ENCODE peak calls at places on chromosomes 16 and 17, in five cellular contexts. A is stimulated activated CD8-positive, alpha-beta memory T cell treated with anti-CD3 and anti-CD28 coated beads, Interleukin-7, amount 100 ng/mL, for 4 hours; Z is activated T-helper 1 cell treated with anti-CD3 and anti-CD28 coated beads, Interleukin-2, amount 50 U/mL, for 16 hours; R is GM12865; C is stimulated activated CD4-positive, alpha-beta T cell treated with anti-CD3 and anti-CD28 coated beads, Interleukin-2, amount 100 ng/mL, for 48 hours. L is an unnamed sample.

GRCh38 chr16:30927789-30928378 is 4.5 kb downstream of the FBXL19 start:
- DNase-seq in A (no peak), Z (no peak), R (peak), C (no peak), L (peak)

GRCh38 chr17:27402943-27403342 is 53.3 kb upstream of the KSR1 start:
- DNase-seq in A (no peak), Z (no peak), R (no peak), C (no peak), L (no peak)

GRCh38 chr16:31453255-31454204 is 5.8 kb upstream of the ARMC5 start:
- DNase-seq in A (no peak), Z (no peak), R (no peak), C (no peak), L (no peak)

GRCh38 chr17:76268991-76269981 is 4.1 kb downstream of the UBALD2 start:
- DNase-seq in A (no peak), Z (no peak), R (peak), C (no peak), L (no peak)

GRCh38 chr17:10099051-10099571 is 99.3 kb downstream of the GAS7 start:
- DNase-seq in A (no peak), Z (no peak), R (no peak), C (no peak), L (no peak)

GRCh38 chr17:34503804-34504203 is 75.6 kb upstream of the TMEM132E start:
- DNase-seq in A (no peak), Z (no peak), R (peak), C (no peak), L (no peak)

GRCh38 chr17:9108166-9108565 is 86.9 kb downstream of the NTN1 start:
- DNase-seq in A (no peak), Z (no peak), R (no peak), C (no peak), L (no peak)

GRCh38 chr16:17509194-17509593 is 38.4 kb upstream of the XYLT1 start:
- DNase-seq in A (no peak), Z (no peak), R (no peak), C (no peak), L (no peak)

GRCh38 chr16:24045641-24046040 is 209.9 kb downstream of the PRKCB start:
- DNase-seq in A (no peak), Z (no peak), R (no peak), C (no peak), L (peak)